ENCODE peak calls at places on chromosomes 3 and 15, in six cellular contexts. F is A549, G is stomach, A is esophagus squamous epithelium, W is K562, L is transverse colon. O is an unnamed sample.

GRCh38 chr3:144643778-144644191 is 672.2 kb downstream of the DIPK2A start:
- DNase-seq in F (no peak), G (no peak), A (no peak), W (no peak), L (no peak), O (no peak)

GRCh38 chr15:90000175-90000923 is 775 bp upstream of the ZNF710 start:
- DNase-seq in F (no peak), G (no peak), A (no peak), W (peak), L (peak), O (peak)

GRCh38 chr3:55795736-55796135 is 308.6 kb upstream of the WNT5A start:
- DNase-seq in F (no peak), G (no peak), A (no peak), W (no peak), L (no peak), O (no peak)

GRCh38 chr15:89776274-89777072 is at the start of gene MESP2:
- DNase-seq in F (peak), G (peak), A (no peak), W (peak), L (peak), O (peak)

GRCh38 chr15:36774765-36775164 is 195.3 kb downstream of the CDIN1 start:
- DNase-seq in F (no peak), G (no peak), A (no peak), W (no peak), L (no peak), O (no peak)

GRCh38 chr3:15750879-15751278 is 46.9 kb downstream of the ANKRD28 start:
- DNase-seq in F (no peak), G (no peak), A (no peak), W (no peak), L (no peak), O (no peak)

GRCh38 chr3:130755666-130756065 is 9.0 kb upstream of the PIK3R4 start:
- DNase-seq in F (no peak), G (no peak), A (no peak), W (no peak), L (no peak), O (no peak)

GRCh38 chr15:57762302-57762701 is 55.8 kb downstream of the POLR2M start:
- DNase-seq in F (no peak), G (no peak), A (no peak), W (no peak), L (no peak), O (no peak)

GRCh38 chr15:44261007-44261706 is 27.4 kb upstream of the GOLM2 start:
- DNase-seq in F (no peak), G (no peak), A (no peak), W (no peak), L (no peak), O (no peak)

GRCh38 chr3:152183473-152183872 is 85.3 kb upstream of the MBNL1 start:
- DNase-seq in F (no peak), G (peak), A (no peak), W (peak), L (no peak), O (no peak)

DNA sequence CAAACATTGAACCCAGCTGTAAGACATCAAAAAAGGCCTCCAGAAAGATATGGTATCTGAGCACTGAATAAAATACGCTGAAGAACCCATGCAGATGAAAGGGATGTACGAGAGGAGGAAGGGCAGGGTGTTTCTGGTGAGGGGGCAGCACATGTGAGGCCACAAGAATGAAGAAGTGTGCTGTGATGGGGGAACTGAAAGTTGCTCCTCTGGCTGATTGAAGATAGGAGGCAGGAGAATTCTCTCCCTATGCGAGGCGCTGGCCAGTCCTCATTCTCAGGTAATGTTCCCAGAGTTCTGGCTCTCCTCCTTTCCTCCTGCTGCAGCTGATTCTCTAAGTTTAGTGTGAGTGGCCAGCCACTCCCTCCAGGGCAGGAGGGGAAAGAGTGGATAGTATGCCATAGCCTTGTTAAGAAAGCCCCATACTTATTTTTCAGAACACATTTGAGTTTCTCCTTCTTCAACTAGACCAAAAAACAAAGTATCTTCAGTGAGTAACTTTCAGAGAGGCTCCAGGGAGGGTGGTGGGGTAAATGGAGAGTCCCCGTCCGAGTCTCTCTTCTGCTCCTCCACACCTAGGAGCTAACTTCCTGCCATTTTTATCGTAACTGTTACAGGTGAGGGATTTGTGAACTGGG is 26.9 kb upstream of the MYO1E start:
- DNase-seq in F (no peak), G (no peak), A (no peak), W (no peak), L (peak), O (no peak)
- TF ChIP-seq POLR2A in F (no peak), G (no peak), A (no peak), W (no peak), L (no peak), O (no peak)

GRCh38 chr15:100123611-100124010 is 218.2 kb downstream of the ADAMTS17 start:
- DNase-seq in F (no peak), G (no peak), A (no peak), W (no peak), L (no peak), O (no peak)
- TF ChIP-seq POLR2A in F (no peak), G (no peak), A (no peak), W (no peak), L (no peak), O (no peak)

DNA sequence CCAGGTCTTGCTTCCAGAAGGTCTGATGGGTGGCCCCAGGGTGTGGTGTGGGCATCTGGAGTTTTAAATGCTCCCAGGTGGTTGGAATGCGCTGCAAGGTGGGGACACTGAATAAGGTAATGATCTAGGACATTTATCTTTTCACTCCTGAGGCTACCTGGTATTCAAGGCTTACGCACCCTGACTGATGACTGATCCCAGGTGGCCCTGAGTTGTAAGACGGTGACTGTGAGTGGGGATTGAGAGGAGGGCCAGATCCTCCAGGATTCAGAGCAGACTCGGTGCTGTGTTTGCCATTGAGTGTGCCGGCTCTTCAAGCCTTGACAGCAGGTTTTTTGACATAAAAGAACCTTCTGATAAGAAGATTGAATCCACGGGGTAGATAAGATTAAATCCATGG is 40.3 kb downstream of the SLC6A20 start:
- DNase-seq in F (no peak), G (no peak), A (no peak), W (no peak), L (no peak), O (no peak)
- TF ChIP-seq POLR2A in F (no peak), G (no peak), A (no peak), W (no peak), L (no peak), O (no peak)

GRCh38 chr3:185131602-185132256 is 21.1 kb downstream of the C3orf70 start:
- DNase-seq in F (no peak), G (no peak), A (no peak), W (no peak), L (no peak), O (no peak)

GRCh38 chr3:185137821-185138220 is 15.0 kb downstream of the C3orf70 start:
- DNase-seq in F (no peak), G (no peak), A (no peak), W (no peak), L (no peak), O (no peak)

GRCh38 chr3:185129051-185129450 is 23.8 kb downstream of the C3orf70 start:
- DNase-seq in F (no peak), G (no peak), A (no peak), W (no peak), L (no peak), O (no peak)

DNA sequence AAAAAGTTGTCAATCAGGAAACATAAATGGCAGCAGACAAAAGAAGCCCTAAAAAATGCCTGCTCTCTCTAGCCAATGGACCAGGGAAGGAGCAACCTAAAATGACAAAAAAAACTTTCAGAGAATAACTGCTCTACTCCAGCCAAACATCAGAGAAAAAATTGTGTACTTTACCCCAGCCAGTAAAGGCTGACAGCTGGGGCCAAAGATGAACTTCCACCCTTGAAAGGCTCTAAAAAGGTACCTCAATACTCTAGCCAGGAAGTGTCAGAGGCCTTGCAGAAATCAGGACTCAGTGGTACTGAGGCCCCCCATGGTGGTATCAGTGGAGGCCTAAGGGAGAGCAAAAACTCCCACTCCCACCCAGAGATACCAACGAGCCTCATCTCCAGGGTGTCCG is 18.3 kb downstream of the C3orf70 start:
- DNase-seq in F (no peak), G (no peak), A (no peak), W (no peak), L (no peak), O (no peak)
- TF ChIP-seq POLR2A in F (no peak), G (no peak), A (no peak), W (no peak), L (no peak), O (no peak)

DNA sequence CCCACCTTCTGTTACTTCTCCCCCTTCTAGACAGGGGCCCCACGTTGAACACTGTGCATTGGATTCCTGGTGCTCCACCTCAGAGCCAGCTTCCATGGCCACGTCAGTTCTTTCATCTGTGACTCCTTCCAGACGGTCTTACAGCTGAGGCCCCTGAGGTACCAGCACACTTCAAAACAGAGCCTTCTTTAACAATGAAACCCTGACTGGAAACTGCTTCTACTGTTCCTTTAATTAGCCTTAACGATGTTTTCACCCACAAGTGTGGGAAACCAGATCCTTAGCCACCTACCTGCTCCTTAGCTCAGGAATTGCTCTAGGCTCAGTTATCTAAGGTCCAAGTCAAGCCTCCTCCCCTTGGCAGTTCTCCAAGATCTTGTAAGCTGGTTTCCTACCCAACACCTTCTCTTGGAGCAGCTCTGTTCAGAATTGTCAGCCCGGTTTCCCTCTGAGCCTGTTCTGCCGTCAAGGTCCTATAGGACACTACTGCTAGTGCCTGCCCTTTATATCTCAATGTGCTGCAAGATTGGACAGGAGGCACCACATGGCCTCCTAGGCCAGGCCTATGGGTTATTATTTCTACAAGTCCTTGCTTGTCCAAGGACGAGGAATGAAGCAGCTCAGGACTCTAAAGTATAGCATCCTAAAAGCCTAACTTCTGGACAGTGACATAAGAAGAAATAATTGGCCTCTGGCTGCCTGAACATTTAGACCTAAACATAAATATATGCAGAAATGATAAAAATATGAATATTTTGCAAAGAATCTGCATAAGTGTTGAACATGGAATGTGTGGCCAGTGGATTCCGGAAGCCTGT is 80.6 kb downstream of the FMN1 start:
- DNase-seq in F (no peak), G (no peak), A (no peak), W (no peak), L (no peak), O (no peak)
- TF ChIP-seq POLR2A in F (no peak), G (no peak), A (no peak), W (no peak), L (no peak), O (no peak)

GRCh38 chr3:113531826-113532697 is at the start of gene SIDT1:
- DNase-seq in F (peak), G (peak), A (no peak), W (no peak), L (peak), O (no peak)
- TF ChIP-seq POLR2A in F (no peak), G (no peak), A (peak), W (no peak), L (peak), O (no peak)

DNA sequence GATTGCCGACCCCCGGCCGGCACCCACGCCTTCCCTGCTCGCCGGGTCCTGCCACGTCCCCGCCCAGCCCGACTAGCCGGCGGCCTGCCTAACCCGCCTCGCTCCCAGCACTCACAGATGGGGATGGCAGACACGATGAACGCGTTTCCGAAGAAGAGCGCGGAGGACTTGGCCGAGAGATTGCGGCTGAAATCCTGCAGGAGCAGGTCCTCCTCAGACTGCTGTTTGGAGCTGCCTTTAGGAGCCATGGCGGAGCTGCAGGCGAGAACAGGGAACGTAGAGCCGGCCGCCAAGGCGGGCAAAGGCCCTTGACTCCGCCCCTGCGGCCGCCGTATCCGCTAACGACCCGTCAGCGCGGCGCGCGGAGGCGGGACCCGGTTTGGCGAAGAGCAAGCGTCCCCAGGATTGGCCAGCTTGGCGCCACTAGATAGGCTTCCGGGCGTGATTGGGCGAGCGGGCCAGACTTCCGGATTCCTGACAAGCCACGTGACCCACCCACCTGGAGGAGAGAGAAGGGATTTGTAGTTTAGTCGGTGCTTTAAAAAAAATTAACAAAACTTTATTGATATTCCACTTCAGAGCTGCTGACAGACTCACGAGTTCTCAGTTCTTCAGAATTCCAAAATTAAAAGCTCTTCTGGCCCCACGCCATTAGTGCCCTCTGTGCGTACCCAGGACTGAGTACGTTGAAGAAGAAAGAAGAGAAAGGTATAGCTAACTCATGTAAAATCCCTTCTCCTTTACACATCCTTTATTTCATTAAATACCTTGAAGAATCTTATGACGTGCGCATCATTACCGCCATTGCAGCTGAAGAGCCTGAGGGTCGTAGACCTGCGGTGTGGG is at the start of gene SSR3:
- DNase-seq in F (peak), G (peak), A (peak), W (peak), L (peak), O (peak)
- TF ChIP-seq POLR2A in F (peak), G (peak), A (peak), W (peak), L (peak), O (no peak)

GRCh38 chr3:101249512-101249911 is 70.9 kb downstream of the IMPG2 start:
- DNase-seq in F (no peak), G (no peak), A (no peak), W (no peak), L (no peak), O (no peak)
- TF ChIP-seq POLR2A in F (no peak), G (no peak), A (no peak), W (no peak), L (no peak), O (no peak)

O was measured in lower leg skin.